ENCODE peak calls at places on chromosomes 16 and 17, in ten cellular contexts. G is mucosa of descending colon; L is brain microvascular endothelial cell; X is mesothelial cell of epicardium; E is CD8-positive, alpha-beta T cell; Q is AG10803; U is left ventricle myocardium inferior; O is GM23338; H is transverse colon; Y is spleen. P is an unnamed sample.

GRCh38 chr16:88633684-88634140 is 4.7 kb upstream of the IL17C start:
- DNase-seq in U (no peak), O (peak), Y (peak), G (peak), L (peak), H (peak), Q (no peak), X (no peak), E (peak), P (peak)

GRCh38 chr16:57314161-57314785 is 29.8 kb upstream of the PLLP start:
- DNase-seq in X (no peak), Y (peak), L (no peak), E (no peak), Q (no peak), O (no peak), G (no peak), H (no peak), U (no peak), P (no peak)

GRCh38 chr17:3928394-3928793 is 12.1 kb upstream of the P2RX1 start:
- DNase-seq in X (no peak), Q (no peak), H (no peak), U (no peak), E (no peak), L (no peak), G (no peak), O (no peak), Y (no peak), P (no peak)

GRCh38 chr17:48645639-48646182 is 19.6 kb upstream of the HOXB9 start:
- DNase-seq in X (no peak), G (no peak), L (no peak), O (no peak), H (no peak), E (no peak), Q (no peak), Y (no peak), U (no peak), P (no peak)

GRCh38 chr17:83124871-83125514 is 45.6 kb downstream of the METRNL start:
- DNase-seq in Y (peak), Q (no peak), O (no peak), H (no peak), G (no peak), U (no peak), X (no peak), E (peak), L (no peak), P (no peak)

GRCh38 chr16:4026854-4027253 is 89.4 kb downstream of the ADCY9 start:
- DNase-seq in Y (no peak), Q (no peak), O (no peak), U (no peak), G (no peak), L (no peak), H (no peak), X (no peak), E (no peak), P (no peak)

GRCh38 chr16:87312008-87312407 is 5.2 kb downstream of the C16orf95 start:
- DNase-seq in U (no peak), O (no peak), H (no peak), E (no peak), X (no peak), G (no peak), Y (peak), Q (no peak), L (no peak), P (no peak)

GRCh38 chr17:19410875-19411291 is at the start of gene RNF112:
- DNase-seq in H (no peak), E (no peak), L (no peak), Y (no peak), U (peak), X (no peak), G (no peak), Q (peak), O (peak), P (no peak)

GRCh38 chr16:31869511-31870201 is 4.0 kb upstream of the ZNF267 start:
- DNase-seq in E (peak), L (peak), Q (peak), Y (peak), G (no peak), O (peak), X (no peak), H (peak), U (no peak), P (no peak)

GRCh38 chr16:16021988-16022682 is 72.7 kb downstream of the ABCC1 start:
- DNase-seq in Y (peak), O (no peak), X (peak), L (peak), G (peak), Q (peak), H (peak), E (no peak), U (peak), P (no peak)

GRCh38 chr16:82744958-82745357 is 118.2 kb downstream of the CDH13 start:
- DNase-seq in U (no peak), Y (no peak), H (no peak), Q (no peak), G (no peak), L (no peak), O (no peak), E (no peak), X (no peak), P (no peak)

GRCh38 chr16:81326971-81327370 is 12.2 kb downstream of the GAN start:
- DNase-seq in L (no peak), O (no peak), Y (no peak), U (no peak), Q (no peak), X (no peak), H (no peak), G (no peak), E (no peak), P (no peak)

GRCh38 chr17:48577946-48578615 is at the start of gene HOXB4:
- DNase-seq in Q (peak), U (peak), L (no peak), G (peak), H (peak), Y (peak), O (peak), E (peak), X (peak), P (peak)

GRCh38 chr17:13518271-13519000 is 83.3 kb downstream of the HS3ST3A1 start:
- DNase-seq in U (no peak), E (no peak), Q (peak), G (no peak), O (no peak), H (no peak), X (no peak), Y (no peak), L (no peak), P (no peak)

GRCh38 chr16:27205436-27206065 is 2.2 kb downstream of the KDM8 start:
- DNase-seq in U (no peak), G (no peak), L (no peak), X (no peak), E (no peak), O (no peak), Y (peak), H (no peak), Q (no peak), P (no peak)

GRCh38 chr16:20850981-20851380 is 44.7 kb downstream of the REXO5 start:
- DNase-seq in G (no peak), Y (no peak), X (no peak), E (no peak), Q (peak), H (no peak), U (no peak), O (no peak), L (no peak), P (no peak)

GRCh38 chr16:85196976-85197375 is 84.7 kb upstream of the CIBAR2 start:
- DNase-seq in Y (no peak), L (no peak), O (no peak), Q (no peak), H (no peak), X (no peak), E (no peak), G (no peak), U (no peak), P (no peak)

GRCh38 chr17:48244121-48244711 is 136.7 kb downstream of the SNX11 start:
- DNase-seq in O (no peak), X (no peak), H (peak), G (no peak), L (peak), Q (peak), Y (no peak), U (no peak), E (no peak), P (no peak)

GRCh38 chr16:79869304-79870015 is 268.9 kb upstream of the MAF start:
- DNase-seq in Y (no peak), Q (no peak), L (no peak), O (no peak), G (no peak), U (no peak), X (no peak), E (no peak), H (no peak), P (no peak)

GRCh38 chr16:54152362-54153239 is 134.0 kb downstream of the IRX3 start:
- DNase-seq in G (no peak), Q (no peak), Y (no peak), E (no peak), X (no peak), L (no peak), U (no peak), O (peak), H (no peak), P (no peak)

GRCh38 chr17:39667262-39668140 is 752 bp upstream of the PNMT start:
- DNase-seq in G (no peak), U (peak), L (no peak), H (peak), E (no peak), Y (peak), Q (no peak), O (peak), X (no peak), P (no peak)

GRCh38 chr16:674968-675883 is at the start of gene RHBDL1:
- DNase-seq in Y (no peak), L (peak), X (no peak), U (no peak), Q (peak), G (peak), H (peak), E (no peak), O (peak), P (no peak)

DNA sequence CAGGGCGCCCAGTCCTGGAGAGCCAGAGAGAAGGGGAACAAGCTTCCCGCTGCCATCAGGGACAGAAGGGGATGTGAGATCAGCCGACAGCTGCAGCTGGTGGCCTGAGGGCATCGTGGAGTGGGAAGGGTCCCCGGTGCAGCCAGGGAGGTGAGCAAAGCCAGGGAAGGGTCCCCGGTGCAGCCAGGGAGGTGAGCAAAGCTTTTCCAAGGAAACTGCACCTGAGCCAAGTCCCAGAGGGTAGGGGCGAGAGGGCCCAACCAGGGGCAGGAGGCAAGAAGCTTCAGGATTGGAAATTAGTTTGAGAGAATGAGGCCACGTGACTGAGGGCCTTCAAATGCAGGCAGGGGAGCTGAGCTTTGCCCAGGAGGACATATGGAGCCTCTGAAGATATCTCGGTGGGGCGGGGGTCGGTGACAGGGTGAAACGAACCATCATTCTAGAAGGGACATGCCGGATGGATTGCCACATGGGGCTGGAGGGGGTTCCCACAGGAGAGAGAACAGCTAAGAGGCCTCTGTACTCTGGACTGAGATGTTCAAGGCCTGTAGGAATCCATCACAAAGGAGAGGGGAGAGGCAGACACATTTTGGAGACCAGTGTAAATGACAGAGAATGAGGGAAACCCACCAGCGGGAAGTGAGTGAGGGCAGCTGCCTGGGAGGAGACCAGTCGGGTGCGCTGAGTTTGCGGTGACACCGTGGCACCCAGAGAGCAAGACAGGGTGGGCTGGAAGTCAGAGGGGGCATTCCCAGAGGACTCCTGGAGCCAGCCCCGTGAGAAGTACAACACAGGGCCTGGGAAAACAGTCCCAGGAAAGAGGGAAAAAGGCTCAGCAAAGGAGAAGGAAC is 31.4 kb upstream of the RPH3AL start:
- DNase-seq in Y (peak), H (no peak), E (no peak), X (peak), U (no peak), Q (no peak), G (no peak), L (no peak), O (no peak), P (no peak)
- TF ChIP-seq CTCF in Y (no peak), H (no peak), E (no peak), X (no peak), U (no peak), Q (no peak), G (no peak), L (no peak), O (no peak), P (no peak)

GRCh38 chr17:1490643-1491405 is 1.7 kb downstream of the MYO1C start:
- DNase-seq in H (peak), E (peak), O (peak), G (peak), X (peak), Q (peak), U (peak), L (no peak), Y (peak), P (peak)

GRCh38 chr17:1486802-1487695 is 5.4 kb downstream of the MYO1C start:
- DNase-seq in X (peak), L (peak), Q (peak), H (peak), O (peak), G (peak), Y (peak), U (peak), E (peak), P (peak)

GRCh38 chr17:1488826-1489275 is 3.6 kb downstream of the MYO1C start:
- DNase-seq in G (no peak), H (no peak), E (no peak), O (no peak), U (no peak), L (no peak), Y (no peak), Q (no peak), X (no peak), P (no peak)

GRCh38 chr17:1485748-1486376 is 6.6 kb downstream of the MYO1C start:
- DNase-seq in H (peak), G (peak), E (peak), L (peak), Q (peak), O (peak), X (peak), Y (peak), U (peak), P (peak)

GRCh38 chr17:1487939-1488825 is 4.3 kb downstream of the MYO1C start:
- DNase-seq in Y (peak), O (peak), Q (peak), G (peak), X (peak), U (peak), H (peak), L (peak), E (peak), P (peak)
- TF ChIP-seq CTCF in Y (no peak), O (no peak), Q (no peak), G (no peak), X (no peak), U (peak), H (no peak), L (peak), E (no peak), P (no peak)

GRCh38 chr17:7435676-7436555 is 681 bp downstream of the TMEM102 start:
- DNase-seq in Q (no peak), G (peak), U (peak), H (peak), L (no peak), Y (peak), X (peak), E (peak), O (peak), P (peak)
- TF ChIP-seq CTCF in Q (no peak), G (no peak), U (no peak), H (no peak), L (peak), Y (peak), X (peak), E (peak), O (peak), P (no peak)

GRCh38 chr17:75518983-75519540 is 2.7 kb downstream of the TSEN54 start:
- DNase-seq in E (no peak), L (no peak), Y (no peak), X (no peak), H (no peak), Q (no peak), U (no peak), G (no peak), O (peak), P (no peak)
- TF ChIP-seq CTCF in E (no peak), L (no peak), Y (no peak), X (no peak), H (no peak), Q (no peak), U (no peak), G (no peak), O (peak), P (no peak)

DNA sequence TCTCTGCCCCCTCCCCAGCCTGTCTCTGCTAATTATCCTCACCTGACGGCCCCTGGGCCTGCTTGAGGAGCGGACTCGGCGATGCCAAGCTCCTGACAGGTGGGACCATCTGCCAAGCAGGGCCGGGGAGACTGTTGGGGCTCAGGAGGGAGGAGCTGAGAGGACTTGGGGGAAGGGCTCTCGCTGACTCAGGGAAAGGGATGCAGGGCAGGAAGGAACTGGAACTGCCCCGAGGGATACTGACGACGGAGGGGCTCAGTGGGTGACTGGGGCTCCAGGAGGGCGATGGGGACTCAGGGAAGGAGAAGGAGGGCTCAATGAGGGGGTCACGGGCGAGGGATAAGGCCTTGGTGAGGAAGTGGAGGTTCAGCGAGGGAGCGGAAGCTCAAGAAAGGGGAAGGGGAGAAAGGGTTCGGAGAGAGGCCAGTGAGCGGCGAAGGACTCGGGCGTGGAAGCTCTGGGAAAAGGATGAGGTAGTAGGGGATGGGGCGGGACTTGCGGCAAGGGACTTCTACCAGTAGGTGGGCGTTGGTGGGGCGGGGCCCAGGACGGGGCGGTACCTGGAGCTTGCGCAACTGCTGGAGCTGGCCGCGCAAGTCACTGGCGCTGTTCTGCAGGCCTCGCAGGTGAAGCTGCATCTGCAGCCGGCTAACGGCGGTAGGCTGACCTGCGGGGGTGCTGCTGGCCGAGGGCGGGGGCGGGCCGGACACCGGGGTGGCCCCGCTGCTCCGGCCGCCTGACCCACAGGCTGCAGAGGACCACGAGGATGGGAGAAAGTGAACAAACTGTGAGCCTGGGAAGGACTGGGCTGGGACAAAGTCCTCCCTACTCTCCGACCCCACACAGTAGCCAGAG is 46.5 kb downstream of the SRCIN1 start:
- DNase-seq in H (peak), E (peak), Q (peak), L (peak), O (peak), U (peak), Y (peak), G (peak), X (peak), P (peak)
- TF ChIP-seq CTCF in H (peak), E (peak), Q (no peak), L (peak), O (peak), U (no peak), Y (peak), G (peak), X (no peak), P (no peak)

DNA sequence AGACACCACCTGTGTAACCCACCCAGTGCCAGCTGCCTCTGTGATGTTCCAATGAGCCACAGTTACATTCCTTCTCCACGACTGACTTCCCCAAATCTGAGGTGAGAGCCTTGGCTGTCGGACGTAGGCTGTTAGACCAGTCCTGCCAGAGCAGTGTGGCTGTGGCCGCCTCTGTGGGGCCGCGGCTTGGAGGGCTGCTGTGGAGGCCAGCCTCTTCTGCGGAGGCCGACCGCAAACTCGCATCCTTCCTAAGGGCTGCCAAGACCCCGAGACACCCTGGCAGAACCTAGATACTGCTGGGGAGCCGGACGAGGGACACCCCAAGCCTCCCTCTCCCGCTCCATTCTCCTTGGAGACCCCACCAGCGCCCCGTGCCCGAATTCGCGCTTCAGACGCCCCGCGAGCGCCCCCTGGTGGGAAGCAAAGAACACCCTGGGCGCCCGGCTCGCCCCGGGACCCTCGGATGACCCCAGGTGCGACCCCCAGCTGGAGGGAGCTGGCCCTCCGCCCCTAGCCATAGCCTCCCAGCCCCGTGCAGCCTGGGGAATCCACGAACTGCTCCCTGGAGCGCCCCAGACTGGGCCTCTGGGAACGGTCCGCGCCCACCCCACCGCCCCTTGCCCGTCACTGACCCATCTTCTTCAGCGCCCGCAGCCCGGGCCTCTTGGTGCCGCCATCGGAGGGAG is 556 bp downstream of the PLCD3 start:
- DNase-seq in G (peak), L (no peak), O (peak), X (peak), Y (peak), H (peak), E (no peak), U (peak), Q (no peak), P (peak)
- TF ChIP-seq CTCF in G (peak), L (peak), O (peak), X (peak), Y (peak), H (peak), E (peak), U (peak), Q (peak), P (peak)